ENCODE peak calls at places on chromosomes 3 and 15, in five cellular contexts. C is heart left ventricle, F is Panc1, V is GM13976, W is fibroblast of mammary gland. M is an unnamed sample.

GRCh38 chr3:71064976-71065763 is 518.4 kb downstream of the FOXP1 start:
- DNase-seq in C (peak), F (no peak), V (peak), W (peak), M (peak)

GRCh38 chr3:20080956-20081554 is 40.8 kb downstream of the KAT2B start:
- DNase-seq in C (peak), F (no peak), V (no peak), W (peak), M (no peak)

GRCh38 chr3:171058058-171058457 is 31.5 kb upstream of the SLC2A2 start:
- DNase-seq in C (no peak), F (no peak), V (no peak), W (peak), M (no peak)

GRCh38 chr3:46671541-46672348 is 21.7 kb downstream of the ALS2CL start:
- DNase-seq in C (peak), F (no peak), V (no peak), W (no peak), M (no peak)

GRCh38 chr3:109122690-109123089 is 4.8 kb upstream of the MORC1 start:
- DNase-seq in C (no peak), F (no peak), V (no peak), W (no peak), M (no peak)

GRCh38 chr3:151561878-151562277 is 101.0 kb upstream of the IGSF10 start:
- DNase-seq in C (no peak), F (no peak), V (no peak), W (peak), M (no peak)

GRCh38 chr3:184559336-184559735 is 2.2 kb upstream of the EPHB3 start:
- DNase-seq in C (no peak), F (no peak), V (no peak), W (no peak), M (no peak)

GRCh38 chr15:101325263-101326025 is 30.4 kb upstream of the SNRPA1 start:
- DNase-seq in C (no peak), F (no peak), V (no peak), W (no peak), M (no peak)

GRCh38 chr3:143060906-143061305 is 58.7 kb upstream of the CHST2 start:
- DNase-seq in C (no peak), F (no peak), V (no peak), W (peak), M (no peak)

GRCh38 chr15:58546635-58547627 is 115.1 kb downstream of the LIPC start:
- DNase-seq in C (peak), F (peak), V (no peak), W (peak), M (no peak)

GRCh38 chr3:188689101-188689574 is 482.6 kb upstream of the TPRG1 start:
- DNase-seq in C (no peak), F (no peak), V (no peak), W (peak), M (no peak)

GRCh38 chr3:169044341-169045113 is 619.0 kb downstream of the MECOM start:
- DNase-seq in C (no peak), F (no peak), V (no peak), W (peak), M (no peak)

GRCh38 chr3:106092792-106093191 is 224.0 kb upstream of the CBLB start:
- DNase-seq in C (no peak), F (no peak), V (no peak), W (no peak), M (no peak)

GRCh38 chr3:119628816-119629445 is 31.2 kb downstream of the PLA1A start:
- DNase-seq in C (no peak), F (no peak), V (no peak), W (peak), M (no peak)

GRCh38 chr3:54628888-54629368 is 298.9 kb downstream of the LRTM1 start:
- DNase-seq in C (no peak), F (no peak), V (no peak), W (no peak), M (no peak)

GRCh38 chr15:71465109-71465508 is 345.2 kb upstream of the NR2E3 start:
- DNase-seq in C (no peak), F (no peak), V (no peak), W (no peak), M (no peak)

GRCh38 chr3:114393367-114394072 is 99.7 kb downstream of the TIGIT start:
- DNase-seq in C (peak), F (no peak), V (no peak), W (no peak), M (no peak)

GRCh38 chr3:171565133-171565532 is 104.9 kb upstream of the TNIK start:
- DNase-seq in C (no peak), F (no peak), V (no peak), W (no peak), M (no peak)

GRCh38 chr15:48433226-48433886 is 102.1 kb downstream of the DUT start:
- DNase-seq in C (no peak), F (no peak), V (no peak), W (peak), M (no peak)

GRCh38 chr3:108215876-108216275 is 6.3 kb downstream of the IFT57 start:
- DNase-seq in C (no peak), F (no peak), V (no peak), W (no peak), M (no peak)

GRCh38 chr15:40762919-40763800 is 708 bp upstream of the GCHFR start:
- DNase-seq in C (peak), F (no peak), V (peak), W (peak), M (peak)

GRCh38 chr15:99983894-99984293 is 250.7 kb upstream of the LYSMD4 start:
- DNase-seq in C (no peak), F (no peak), V (no peak), W (no peak), M (no peak)

GRCh38 chr15:60215225-60215963 is 182.4 kb downstream of the ANXA2 start:
- DNase-seq in C (no peak), F (no peak), V (no peak), W (no peak), M (no peak)

DNA sequence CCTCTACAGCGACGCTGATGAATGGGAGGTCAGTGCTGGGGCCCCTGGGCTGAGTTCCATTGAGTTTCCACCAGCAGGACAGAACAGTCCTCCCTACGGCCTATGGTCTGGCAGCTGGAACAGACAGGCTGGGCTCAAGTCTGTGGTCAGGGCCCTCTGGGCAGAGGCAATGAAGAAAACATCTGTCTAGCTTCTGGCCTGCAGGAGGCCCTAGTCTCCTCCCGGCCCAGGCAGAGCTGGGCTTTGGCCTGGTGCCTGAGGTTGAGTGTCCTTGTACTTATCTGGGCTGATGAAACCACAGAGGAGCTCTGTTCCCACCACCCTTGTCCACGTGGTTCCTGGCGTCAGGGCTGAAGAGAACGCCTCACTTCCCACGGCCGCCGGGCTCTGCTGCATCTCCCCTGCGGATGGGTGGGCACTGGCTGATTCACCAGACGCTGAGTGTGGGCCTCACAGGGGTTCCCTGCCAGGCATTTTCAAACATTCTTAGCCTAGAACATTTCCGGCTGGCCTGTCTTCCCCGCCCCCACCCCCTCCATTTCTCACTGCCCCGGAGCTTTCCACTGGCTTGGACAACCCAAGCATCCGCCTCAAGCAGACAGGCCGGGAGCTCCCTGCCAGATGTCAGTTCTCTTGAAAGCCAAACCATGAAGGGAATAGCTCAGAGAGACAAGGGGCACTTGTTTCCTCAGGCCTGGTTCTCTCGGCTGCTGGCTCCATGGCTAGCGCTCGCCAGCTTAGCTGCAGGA is 20.3 kb downstream of the PPCDC start:
- DNase-seq in C (peak), F (no peak), V (peak), W (peak), M (peak)
- TF ChIP-seq CTCF in C (peak), F (no peak), V (peak), W (peak), M (peak)

GRCh38 chr3:9945358-9945757 is 6.8 kb downstream of the PRRT3 start:
- DNase-seq in C (no peak), F (no peak), V (no peak), W (no peak), M (no peak)

GRCh38 chr3:9948586-9948985 is 3.6 kb downstream of the PRRT3 start:
- DNase-seq in C (no peak), F (no peak), V (no peak), W (no peak), M (no peak)

GRCh38 chr3:9949115-9949514 is 3.1 kb downstream of the PRRT3 start:
- DNase-seq in C (no peak), F (no peak), V (no peak), W (no peak), M (no peak)

GRCh38 chr3:9946112-9947024 is 5.8 kb downstream of the PRRT3 start:
- DNase-seq in C (peak), F (no peak), V (no peak), W (peak), M (peak)

DNA sequence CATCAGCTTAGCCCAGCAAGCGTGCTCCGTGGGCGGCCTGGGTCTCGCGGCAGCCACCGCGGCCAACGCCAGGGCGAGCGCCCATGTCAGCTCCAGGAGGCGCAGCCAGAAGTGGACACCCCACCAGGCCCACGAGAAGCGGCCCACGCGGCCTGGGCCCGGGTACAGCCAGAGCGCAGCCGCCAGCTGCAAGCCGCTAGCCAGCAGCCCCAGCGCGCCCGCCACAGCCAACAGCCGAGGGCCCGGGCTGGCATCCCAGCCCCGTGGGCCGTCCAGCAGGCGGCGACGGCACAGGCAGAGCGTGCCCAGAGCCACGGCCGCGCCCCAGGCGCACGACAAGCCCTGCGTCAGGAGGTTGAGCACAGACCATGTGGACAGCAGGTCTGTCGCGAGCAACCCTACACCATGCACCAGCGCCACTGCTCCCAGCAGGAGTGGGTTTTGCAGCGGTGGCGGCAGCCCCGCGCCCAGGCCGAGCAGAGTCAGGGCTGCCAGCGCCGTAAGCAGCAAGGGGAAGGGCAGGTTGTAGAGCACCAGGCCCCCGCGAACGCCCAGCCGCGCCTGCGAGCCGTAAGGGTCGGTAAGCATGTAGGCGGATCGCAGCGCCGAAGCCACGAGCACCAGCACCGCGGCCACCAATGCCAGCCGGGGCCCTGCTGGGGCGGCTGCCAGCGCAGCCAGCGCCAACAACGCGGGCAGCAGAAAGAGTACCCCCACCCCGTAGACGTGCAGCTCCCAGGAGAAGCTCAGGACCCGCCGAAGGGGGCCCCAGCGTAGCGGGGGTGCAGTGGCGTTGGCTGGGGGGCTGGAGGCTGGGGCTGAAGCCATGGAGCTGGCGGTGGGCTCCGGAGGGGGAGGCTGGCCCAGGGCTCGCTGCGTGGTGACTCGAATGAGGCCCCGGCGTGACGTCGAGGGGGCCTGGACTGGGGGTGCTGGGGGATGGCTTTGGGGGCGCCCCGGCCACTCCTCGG is 4.9 kb downstream of the PRRT3 start:
- DNase-seq in C (peak), F (no peak), V (no peak), W (peak), M (no peak)
- TF ChIP-seq CTCF in C (peak), F (peak), V (no peak), W (peak), M (no peak)

DNA sequence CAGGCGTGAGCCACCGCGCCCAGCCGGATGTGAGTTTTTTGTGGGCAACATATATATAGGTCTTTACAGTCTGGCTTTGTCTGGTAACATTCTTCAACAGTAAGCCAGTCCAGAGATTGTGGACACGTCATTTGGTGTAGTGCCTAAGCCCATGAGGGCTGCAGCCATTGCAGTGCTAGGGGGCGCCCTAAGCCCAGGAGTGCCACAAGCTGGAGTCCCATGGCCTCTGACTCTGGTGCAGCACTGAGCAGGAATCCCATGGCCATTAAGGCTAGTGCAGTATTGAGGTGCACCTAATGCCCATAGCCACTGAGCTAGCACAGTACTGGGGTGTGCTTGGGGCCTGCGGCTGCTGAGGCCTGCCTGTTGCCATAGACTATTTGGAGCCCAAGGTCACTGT is 136.4 kb upstream of the NDN start:
- DNase-seq in C (no peak), F (no peak), V (no peak), W (no peak), M (no peak)
- TF ChIP-seq CTCF in C (no peak), F (no peak), V (no peak), W (no peak), M (no peak)

DNA sequence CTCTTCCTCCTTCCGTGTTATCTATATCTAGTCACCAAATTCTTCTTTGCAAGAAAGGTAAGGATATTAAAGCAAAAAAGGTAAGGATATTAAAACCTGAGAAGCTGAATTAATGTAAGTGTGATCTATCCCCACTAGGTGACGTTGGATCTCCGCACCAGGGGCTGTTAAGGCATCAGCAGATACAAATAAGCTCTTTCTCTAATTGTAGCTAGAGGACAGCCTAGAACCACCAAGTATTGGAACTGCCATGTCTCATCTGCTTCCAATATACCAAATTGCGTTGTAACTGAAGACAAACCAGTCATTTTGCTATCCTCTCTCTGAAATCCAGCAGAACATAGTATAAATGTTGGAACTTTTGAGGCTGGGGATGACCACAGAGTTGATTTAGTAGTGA is 471.2 kb upstream of the TGFBR2 start:
- DNase-seq in C (no peak), F (peak), V (no peak), W (peak), M (no peak)
- TF ChIP-seq CTCF in C (peak), F (peak), V (no peak), W (peak), M (no peak)

GRCh38 chr3:146091397-146091796 is 69.6 kb downstream of the PLOD2 start:
- DNase-seq in C (no peak), F (no peak), V (no peak), W (no peak), M (no peak)

GRCh38 chr3:146087121-146087520 is 73.9 kb downstream of the PLOD2 start:
- DNase-seq in C (no peak), F (no peak), V (no peak), W (no peak), M (no peak)

GRCh38 chr3:146092230-146092629 is 68.8 kb downstream of the PLOD2 start:
- DNase-seq in C (no peak), F (no peak), V (no peak), W (peak), M (no peak)

GRCh38 chr3:146088840-146089239 is 72.1 kb downstream of the PLOD2 start:
- DNase-seq in C (no peak), F (no peak), V (no peak), W (no peak), M (no peak)

GRCh38 chr3:146090521-146090920 is 70.5 kb downstream of the PLOD2 start:
- DNase-seq in C (no peak), F (no peak), V (no peak), W (no peak), M (no peak)
- TF ChIP-seq CTCF in C (no peak), F (no peak), V (no peak), W (no peak), M (no peak)

GRCh38 chr15:42056934-42057743 is 36.3 kb upstream of the PLA2G4E start:
- DNase-seq in C (peak), F (peak), V (peak), W (peak), M (peak)
- TF ChIP-seq CTCF in C (peak), F (peak), V (peak), W (peak), M (peak)

DNA sequence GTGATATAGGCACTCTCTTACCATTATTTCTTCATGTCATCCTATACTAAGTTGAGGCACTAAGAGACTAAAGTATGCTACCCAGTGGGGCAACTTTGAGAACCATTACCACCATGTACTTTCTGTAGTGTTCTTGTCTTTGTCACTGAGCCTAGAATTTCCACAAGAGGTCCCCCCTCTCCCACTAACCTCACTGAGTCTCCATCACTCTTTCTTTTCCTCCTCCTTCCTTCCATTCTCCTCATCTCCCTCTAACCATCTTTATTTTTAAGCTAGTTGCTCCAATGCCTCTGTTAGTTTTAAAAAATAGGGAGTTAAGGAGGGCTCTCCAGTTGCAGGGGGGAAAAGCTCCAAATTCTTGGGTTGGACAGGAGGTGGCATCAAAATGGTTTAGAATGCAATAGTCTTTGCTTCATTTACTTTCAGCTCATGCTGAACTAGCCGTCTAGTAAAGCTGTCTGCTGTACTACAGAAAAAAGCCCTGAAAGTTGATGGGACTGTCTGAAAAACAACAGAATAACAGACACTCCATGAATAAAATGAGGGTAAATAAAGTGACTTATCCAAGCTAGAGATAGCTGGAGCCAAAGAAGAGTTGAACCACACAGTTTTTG is 85.1 kb upstream of the MYRIP start:
- DNase-seq in C (no peak), F (no peak), V (no peak), W (peak), M (no peak)
- TF ChIP-seq CTCF in C (peak), F (peak), V (no peak), W (peak), M (no peak)

GRCh38 chr15:66097151-66098018 is 156.2 kb downstream of the MEGF11 start:
- DNase-seq in C (no peak), F (no peak), V (no peak), W (peak), M (no peak)

GRCh38 chr15:66098019-66098363 is 155.6 kb downstream of the MEGF11 start:
- DNase-seq in C (no peak), F (no peak), V (no peak), W (no peak), M (no peak)

GRCh38 chr15:66094331-66094730 is 159.2 kb downstream of the MEGF11 start:
- DNase-seq in C (no peak), F (no peak), V (no peak), W (no peak), M (no peak)

GRCh38 chr15:66096711-66097058 is 156.9 kb downstream of the MEGF11 start:
- DNase-seq in C (no peak), F (no peak), V (no peak), W (no peak), M (no peak)

GRCh38 chr15:66095871-66096710 is 157.5 kb downstream of the MEGF11 start:
- DNase-seq in C (no peak), F (no peak), V (no peak), W (no peak), M (no peak)
- TF ChIP-seq CTCF in C (no peak), F (no peak), V (no peak), W (no peak), M (no peak)

M was measured in GM10248.